ENCODE peak calls at places on chromosomes 7 and 10, in eight cellular contexts. Q is cardiac muscle cell, C is T follicular helper cell, P is HT1080, U is HT-29, Z is NCI-H1105, F is fibroblast of mammary gland, V is pulmonary artery endothelial cell. B is an unnamed sample.

GRCh38 chr7:55420535-55420934 is 55.4 kb downstream of the LANCL2 start:
- DNase-seq in V (no peak), P (no peak), Z (no peak), Q (no peak), U (no peak), F (peak), C (no peak), B (no peak)

GRCh38 chr7:103887853-103888602 is 101.4 kb downstream of the RELN start:
- DNase-seq in C (no peak), Z (no peak), Q (no peak), V (no peak), P (no peak), U (peak), F (peak), B (no peak)

GRCh38 chr10:16520900-16521299 is 779 bp downstream of the C1QL3 start:
- DNase-seq in V (no peak), Z (no peak), Q (peak), F (peak), P (peak), U (no peak), C (no peak), B (no peak)

GRCh38 chr10:24869354-24870016 is 82.9 kb downstream of the PRTFDC1 start:
- DNase-seq in Q (no peak), U (no peak), Z (no peak), V (no peak), F (peak), P (peak), C (no peak), B (no peak)

GRCh38 chr10:47396311-47396717 is 12.2 kb upstream of the ZNF488 start:
- DNase-seq in U (no peak), Z (no peak), C (no peak), F (no peak), V (no peak), P (no peak), Q (no peak), B (no peak)

GRCh38 chr7:11192506-11192905 is 218.8 kb downstream of the PHF14 start:
- DNase-seq in Z (no peak), U (no peak), V (no peak), C (no peak), Q (no peak), P (peak), F (peak), B (no peak)

GRCh38 chr10:88184543-88185297 is 321.3 kb downstream of the PTEN start:
- DNase-seq in Q (no peak), P (no peak), U (no peak), V (no peak), C (no peak), F (no peak), Z (no peak), B (no peak)

GRCh38 chr7:77684030-77684429 is 12.2 kb upstream of the RSBN1L start:
- DNase-seq in C (no peak), Z (no peak), P (no peak), V (no peak), Q (peak), U (no peak), F (peak), B (no peak)

GRCh38 chr7:97639036-97639435 is 92.8 kb upstream of the TAC1 start:
- DNase-seq in V (no peak), P (peak), C (no peak), U (no peak), Q (no peak), F (no peak), Z (no peak), B (no peak)

GRCh38 chr10:125084191-125085186 is 75.9 kb downstream of the CTBP2 start:
- DNase-seq in U (peak), Z (peak), F (peak), C (no peak), P (peak), V (peak), Q (no peak), B (no peak)

GRCh38 chr10:22314852-22315251 is 1.3 kb upstream of the COMMD3 start:
- DNase-seq in P (no peak), Q (no peak), F (peak), U (no peak), C (no peak), Z (no peak), V (no peak), B (no peak)

GRCh38 chr10:15459218-15459617 is 88.1 kb upstream of the FAM171A1 start:
- DNase-seq in U (no peak), Q (no peak), V (no peak), F (no peak), Z (no peak), C (no peak), P (no peak), B (no peak)

GRCh38 chr10:30058111-30058510 is 1.3 kb downstream of the JCAD start:
- DNase-seq in U (peak), P (no peak), Q (no peak), Z (no peak), F (no peak), V (no peak), C (no peak), B (no peak)

GRCh38 chr10:91340613-91341362 is 69.4 kb upstream of the HECTD2 start:
- DNase-seq in U (no peak), P (peak), C (no peak), Z (peak), Q (no peak), V (peak), F (peak), B (peak)

GRCh38 chr10:99850041-99850766 is 67.8 kb downstream of the ABCC2 start:
- DNase-seq in Z (no peak), Q (no peak), C (no peak), P (no peak), F (no peak), V (no peak), U (peak), B (no peak)

GRCh38 chr7:46764100-46764941 is 817.6 kb downstream of the TNS3 start:
- DNase-seq in P (peak), Z (no peak), U (peak), C (no peak), F (peak), V (peak), Q (no peak), B (no peak)

GRCh38 chr10:119413738-119414611 is 128.5 kb downstream of the RGS10 start:
- DNase-seq in Q (peak), C (no peak), F (peak), Z (no peak), V (no peak), P (no peak), U (no peak), B (no peak)

GRCh38 chr10:10824611-10825148 is 193.0 kb upstream of the CELF2 start:
- DNase-seq in U (no peak), V (peak), F (peak), Q (peak), C (no peak), P (no peak), Z (no peak), B (no peak)

B was measured in NCI-H2171.